ENCODE peak calls at places on chromosomes 16 and 17, in nine cellular contexts. One of them, this sample, is unnamed.

GRCh38 chr17:17808706-17809432 is 27.9 kb downstream of the SREBF1 start:
- DNase-seq in tibial nerve: no peak
- DNase-seq in BE2C: no peak
- DNase-seq in heart right ventricle: no peak
- DNase-seq in kidney epithelial cell: no peak
- DNase-seq in nephron progenitor cell: no peak
- DNase-seq in H9: no peak
- DNase-seq in brain microvascular endothelial cell: no peak
- DNase-seq in cardiac muscle cell: peak
- DNase-seq in this sample: no peak

GRCh38 chr16:81817789-81818304 is 38.8 kb downstream of the PLCG2 start:
- DNase-seq in nephron progenitor cell: no peak
- DNase-seq in heart right ventricle: no peak
- DNase-seq in kidney epithelial cell: no peak
- DNase-seq in BE2C: no peak
- DNase-seq in cardiac muscle cell: no peak
- DNase-seq in brain microvascular endothelial cell: no peak
- DNase-seq in H9: no peak
- DNase-seq in tibial nerve: no peak
- DNase-seq in this sample: no peak

GRCh38 chr17:65609749-65610148 is 48.3 kb upstream of the AXIN2 start:
- DNase-seq in kidney epithelial cell: no peak
- DNase-seq in cardiac muscle cell: peak
- DNase-seq in brain microvascular endothelial cell: no peak
- DNase-seq in heart right ventricle: no peak
- DNase-seq in tibial nerve: no peak
- DNase-seq in nephron progenitor cell: no peak
- DNase-seq in BE2C: no peak
- DNase-seq in H9: no peak
- DNase-seq in this sample: no peak

GRCh38 chr17:3959295-3959899 is 4.8 kb downstream of the ATP2A3 start:
- DNase-seq in H9: no peak
- DNase-seq in kidney epithelial cell: no peak
- DNase-seq in BE2C: no peak
- DNase-seq in tibial nerve: no peak
- DNase-seq in nephron progenitor cell: no peak
- DNase-seq in heart right ventricle: no peak
- DNase-seq in brain microvascular endothelial cell: peak
- DNase-seq in cardiac muscle cell: peak
- DNase-seq in this sample: no peak

GRCh38 chr17:5164465-5164864 is 27.2 kb downstream of the ZNF594 start:
- DNase-seq in heart right ventricle: no peak
- DNase-seq in cardiac muscle cell: no peak
- DNase-seq in nephron progenitor cell: no peak
- DNase-seq in tibial nerve: no peak
- DNase-seq in kidney epithelial cell: no peak
- DNase-seq in brain microvascular endothelial cell: no peak
- DNase-seq in H9: no peak
- DNase-seq in BE2C: no peak
- DNase-seq in this sample: no peak

GRCh38 chr17:16515933-16516332 is 23.9 kb upstream of the LRRC75A start:
- DNase-seq in nephron progenitor cell: no peak
- DNase-seq in BE2C: no peak
- DNase-seq in heart right ventricle: no peak
- DNase-seq in brain microvascular endothelial cell: no peak
- DNase-seq in cardiac muscle cell: no peak
- DNase-seq in kidney epithelial cell: no peak
- DNase-seq in H9: no peak
- DNase-seq in tibial nerve: no peak
- DNase-seq in this sample: no peak

GRCh38 chr17:70563301-70563820 is 394.0 kb downstream of the KCNJ2 start:
- DNase-seq in heart right ventricle: peak
- DNase-seq in BE2C: no peak
- DNase-seq in brain microvascular endothelial cell: no peak
- DNase-seq in tibial nerve: no peak
- DNase-seq in nephron progenitor cell: no peak
- DNase-seq in kidney epithelial cell: no peak
- DNase-seq in H9: no peak
- DNase-seq in cardiac muscle cell: no peak
- DNase-seq in this sample: peak

GRCh38 chr16:65122974-65123845 is 1.3 kb upstream of the CDH11 start:
- DNase-seq in tibial nerve: peak
- DNase-seq in H9: peak
- DNase-seq in cardiac muscle cell: peak
- DNase-seq in kidney epithelial cell: no peak
- DNase-seq in brain microvascular endothelial cell: no peak
- DNase-seq in nephron progenitor cell: peak
- DNase-seq in heart right ventricle: peak
- DNase-seq in BE2C: peak
- DNase-seq in this sample: no peak

GRCh38 chr16:31696968-31697743 is 169.5 kb downstream of the AHSP start:
- DNase-seq in kidney epithelial cell: no peak
- DNase-seq in tibial nerve: no peak
- DNase-seq in nephron progenitor cell: no peak
- DNase-seq in heart right ventricle: no peak
- DNase-seq in brain microvascular endothelial cell: peak
- DNase-seq in H9: no peak
- DNase-seq in cardiac muscle cell: peak
- DNase-seq in BE2C: no peak
- DNase-seq in this sample: no peak
- TF ChIP-seq CTCF in kidney epithelial cell: peak
- TF ChIP-seq CTCF in tibial nerve: peak
- TF ChIP-seq CTCF in nephron progenitor cell: peak
- TF ChIP-seq CTCF in heart right ventricle: peak
- TF ChIP-seq CTCF in brain microvascular endothelial cell: peak
- TF ChIP-seq CTCF in H9: peak
- TF ChIP-seq CTCF in cardiac muscle cell: peak
- TF ChIP-seq CTCF in BE2C: peak
- TF ChIP-seq CTCF in this sample: peak

DNA sequence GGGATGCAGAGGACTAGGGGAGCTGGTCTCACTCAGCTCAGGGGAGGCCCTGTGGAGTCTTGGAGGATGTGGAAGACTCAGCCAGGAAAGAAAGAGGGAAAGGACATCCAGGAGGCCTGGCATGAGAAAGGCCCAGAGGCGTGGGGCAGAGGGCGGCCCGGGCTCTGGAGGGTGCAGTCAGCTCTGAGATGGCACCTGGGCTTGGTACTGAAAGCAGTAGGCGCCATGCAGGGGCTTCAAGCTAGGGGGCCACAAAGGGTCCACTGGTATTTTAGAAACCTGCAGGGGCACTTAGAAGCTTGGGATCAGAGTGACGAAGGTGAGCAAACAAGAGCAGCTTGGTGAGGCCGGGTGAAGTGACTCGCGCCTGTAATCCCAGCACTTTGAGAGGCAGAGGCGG is 5.6 kb downstream of the FAM171A2 start:
- DNase-seq in BE2C: no peak
- DNase-seq in H9: no peak
- DNase-seq in tibial nerve: no peak
- DNase-seq in kidney epithelial cell: no peak
- DNase-seq in nephron progenitor cell: no peak
- DNase-seq in heart right ventricle: no peak
- DNase-seq in cardiac muscle cell: no peak
- DNase-seq in brain microvascular endothelial cell: no peak
- DNase-seq in this sample: no peak
- TF ChIP-seq CTCF in BE2C: no peak
- TF ChIP-seq CTCF in H9: no peak
- TF ChIP-seq CTCF in tibial nerve: no peak
- TF ChIP-seq CTCF in kidney epithelial cell: no peak
- TF ChIP-seq CTCF in nephron progenitor cell: no peak
- TF ChIP-seq CTCF in heart right ventricle: no peak
- TF ChIP-seq CTCF in cardiac muscle cell: no peak
- TF ChIP-seq CTCF in brain microvascular endothelial cell: no peak
- TF ChIP-seq CTCF in this sample: no peak

GRCh38 chr16:67544329-67544841 is 15.8 kb downstream of the RIPOR1 start:
- DNase-seq in tibial nerve: no peak
- DNase-seq in kidney epithelial cell: no peak
- DNase-seq in brain microvascular endothelial cell: no peak
- DNase-seq in cardiac muscle cell: no peak
- DNase-seq in H9: peak
- DNase-seq in BE2C: no peak
- DNase-seq in nephron progenitor cell: no peak
- DNase-seq in heart right ventricle: no peak
- DNase-seq in this sample: no peak
- TF ChIP-seq CTCF in tibial nerve: no peak
- TF ChIP-seq CTCF in kidney epithelial cell: peak
- TF ChIP-seq CTCF in brain microvascular endothelial cell: peak
- TF ChIP-seq CTCF in cardiac muscle cell: no peak
- TF ChIP-seq CTCF in H9: peak
- TF ChIP-seq CTCF in BE2C: no peak
- TF ChIP-seq CTCF in nephron progenitor cell: no peak
- TF ChIP-seq CTCF in heart right ventricle: peak
- TF ChIP-seq CTCF in this sample: peak

GRCh38 chr17:33948299-33948698 is 306.8 kb upstream of the CCL2 start:
- DNase-seq in brain microvascular endothelial cell: no peak
- DNase-seq in heart right ventricle: no peak
- DNase-seq in kidney epithelial cell: no peak
- DNase-seq in H9: no peak
- DNase-seq in nephron progenitor cell: no peak
- DNase-seq in tibial nerve: no peak
- DNase-seq in BE2C: no peak
- DNase-seq in cardiac muscle cell: no peak
- DNase-seq in this sample: no peak

GRCh38 chr17:33950061-33950460 is 305.0 kb upstream of the CCL2 start:
- DNase-seq in kidney epithelial cell: no peak
- DNase-seq in brain microvascular endothelial cell: no peak
- DNase-seq in BE2C: no peak
- DNase-seq in nephron progenitor cell: no peak
- DNase-seq in H9: no peak
- DNase-seq in tibial nerve: no peak
- DNase-seq in heart right ventricle: no peak
- DNase-seq in cardiac muscle cell: no peak
- DNase-seq in this sample: no peak

GRCh38 chr17:33947762-33948161 is 307.3 kb upstream of the CCL2 start:
- DNase-seq in BE2C: no peak
- DNase-seq in nephron progenitor cell: no peak
- DNase-seq in heart right ventricle: no peak
- DNase-seq in H9: no peak
- DNase-seq in tibial nerve: no peak
- DNase-seq in brain microvascular endothelial cell: no peak
- DNase-seq in kidney epithelial cell: no peak
- DNase-seq in cardiac muscle cell: no peak
- DNase-seq in this sample: no peak

GRCh38 chr17:33945641-33946546 is 309.2 kb upstream of the CCL2 start:
- DNase-seq in BE2C: no peak
- DNase-seq in brain microvascular endothelial cell: no peak
- DNase-seq in heart right ventricle: no peak
- DNase-seq in nephron progenitor cell: no peak
- DNase-seq in kidney epithelial cell: no peak
- DNase-seq in cardiac muscle cell: no peak
- DNase-seq in H9: no peak
- DNase-seq in tibial nerve: no peak
- DNase-seq in this sample: no peak

DNA sequence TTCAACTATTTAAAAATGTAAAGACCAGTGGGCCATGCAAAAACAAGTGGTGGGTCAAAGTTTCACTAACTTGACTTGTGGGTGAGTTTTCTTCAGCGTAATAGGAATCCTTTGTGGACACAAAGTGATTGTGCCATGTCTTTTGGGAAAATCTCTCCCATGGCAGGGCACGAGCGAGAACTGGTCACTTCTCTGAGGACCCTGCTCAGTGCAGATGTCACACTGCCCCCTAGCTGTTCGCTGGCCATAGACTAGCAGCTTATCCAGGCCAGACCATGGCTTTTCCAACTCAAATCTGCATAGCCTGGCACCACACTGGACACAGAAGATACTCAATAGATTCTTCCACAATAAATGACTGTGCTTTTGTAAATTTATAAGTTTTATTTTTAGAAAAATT is 306.0 kb upstream of the CCL2 start:
- DNase-seq in nephron progenitor cell: peak
- DNase-seq in brain microvascular endothelial cell: no peak
- DNase-seq in kidney epithelial cell: no peak
- DNase-seq in tibial nerve: no peak
- DNase-seq in BE2C: peak
- DNase-seq in H9: peak
- DNase-seq in heart right ventricle: no peak
- DNase-seq in cardiac muscle cell: no peak
- DNase-seq in this sample: no peak
- TF ChIP-seq CTCF in nephron progenitor cell: peak
- TF ChIP-seq CTCF in brain microvascular endothelial cell: no peak
- TF ChIP-seq CTCF in kidney epithelial cell: peak
- TF ChIP-seq CTCF in tibial nerve: no peak
- TF ChIP-seq CTCF in BE2C: peak
- TF ChIP-seq CTCF in H9: peak
- TF ChIP-seq CTCF in heart right ventricle: no peak
- TF ChIP-seq CTCF in cardiac muscle cell: peak
- TF ChIP-seq CTCF in this sample: peak

This sample was measured in retinal pigment epithelial cell.